ENCODE peak calls at places on chromosome 5, in five cellular contexts. I, Z, T, E and B are unnamed samples.

GRCh38 chr5:22621084-22621483 is 232.1 kb downstream of the CDH12 start:
- DNase-seq in I (no peak), Z (no peak), T (no peak), E (no peak), B (no peak)

GRCh38 chr5:87119588-87119987 is 148.1 kb upstream of the RASA1 start:
- DNase-seq in I (no peak), Z (no peak), T (no peak), E (no peak), B (no peak)

GRCh38 chr5:14011089-14012004 is 66.9 kb upstream of the DNAH5 start:
- DNase-seq in I (peak), Z (peak), T (peak), E (peak), B (no peak)

GRCh38 chr5:115419794-115420585 is 123.5 kb upstream of the CCDC112 start:
- DNase-seq in I (no peak), Z (no peak), T (no peak), E (peak), B (no peak)

GRCh38 chr5:73596705-73597328 is 29.2 kb upstream of the ARHGEF28 start:
- DNase-seq in I (no peak), Z (no peak), T (no peak), E (no peak), B (no peak)

GRCh38 chr5:65620021-65620420 is 4.1 kb downstream of the TRIM23 start:
- DNase-seq in I (no peak), Z (no peak), T (no peak), E (no peak), B (no peak)

GRCh38 chr5:38576442-38576841 is 20.0 kb upstream of the LIFR start:
- DNase-seq in I (no peak), Z (no peak), T (no peak), E (no peak), B (no peak)

GRCh38 chr5:120236360-120236759 is 227.7 kb upstream of the PRR16 start:
- DNase-seq in I (no peak), Z (no peak), T (no peak), E (no peak), B (no peak)